ENCODE peak calls at places on chromosomes 2 and 18, in nine cellular contexts. L is Peyer's patch; I is cardiac muscle cell; A is lower leg skin; Z is GM06990; D is right lobe of liver; S is fibroblast of villous mesenchyme; Y is CD8-positive, alpha-beta T cell; O is epithelial cell of proximal tubule. E is an unnamed sample.

GRCh38 chr2:113391073-113391472 is 46.4 kb upstream of the ZNG1B start:
- DNase-seq in Y (no peak), S (no peak), A (peak; percentile 65), Z (no peak), D (no peak), I (no peak), L (no peak), O (no peak), E (no peak)

GRCh38 chr18:24995056-24995455 is 356.9 kb downstream of the ZNF521 start:
- DNase-seq in I (no peak), O (no peak), L (no peak), D (no peak), A (no peak), Z (no peak), S (no peak), Y (no peak), E (peak; percentile 58)

GRCh38 chr2:121476714-121477113 is 54.0 kb upstream of the RNU4ATAC start:
- DNase-seq in O (no peak), D (no peak), A (no peak), I (peak; percentile 37), S (no peak), Y (no peak), L (no peak), Z (no peak), E (no peak)

GRCh38 chr2:31176742-31177141 is 38.5 kb upstream of the GALNT14 start:
- DNase-seq in A (no peak), Z (no peak), O (no peak), S (no peak), Y (no peak), I (no peak), L (no peak), D (no peak), E (no peak)

GRCh38 chr2:239052720-239053665 is 205.1 kb downstream of the TWIST2 start:
- DNase-seq in A (no peak), I (no peak), O (no peak), Z (no peak), L (no peak), Y (no peak), D (no peak), S (no peak), E (no peak)

GRCh38 chr2:148525130-148525529 is 119.4 kb upstream of the EPC2 start:
- DNase-seq in Y (no peak), S (no peak), I (no peak), L (no peak), A (no peak), Z (no peak), D (no peak), O (no peak), E (no peak)

GRCh38 chr2:70890469-70891065 is 45.1 kb upstream of the ATP6V1B1 start:
- DNase-seq in L (no peak), D (no peak), Z (no peak), O (no peak), A (no peak), I (no peak), Y (no peak), S (no peak), E (peak; percentile 11)

GRCh38 chr2:54457326-54458023 is 1.3 kb downstream of the SPTBN1 start:
- DNase-seq in D (no peak), O (no peak), L (no peak), S (no peak), A (no peak), I (peak; percentile 66), Y (no peak), Z (peak; percentile 43), E (no peak)

GRCh38 chr2:109549016-109549595 is 64.7 kb downstream of the SEPTIN10 start:
- DNase-seq in I (no peak), Z (no peak), D (no peak), L (no peak), O (peak; percentile 50), A (no peak), S (no peak), Y (no peak), E (no peak)

GRCh38 chr2:84946204-84947009 is 24.6 kb upstream of the KCMF1 start:
- DNase-seq in Y (peak; percentile 37), L (peak; percentile 90), S (no peak), O (peak; percentile 87), A (no peak), Z (peak; percentile 73), I (no peak), D (no peak), E (peak; percentile 76)

GRCh38 chr18:59005266-59005665 is 134.4 kb upstream of the SEC11C start:
- DNase-seq in I (peak; percentile 42), Y (no peak), D (no peak), Z (no peak), A (no peak), S (peak; percentile 79), L (no peak), O (no peak), E (peak; percentile 88)

GRCh38 chr2:237310515-237311114 is 103.3 kb downstream of the COL6A3 start:
- DNase-seq in Y (no peak), I (no peak), S (no peak), Z (no peak), D (no peak), L (no peak), O (no peak), A (no peak), E (no peak)

GRCh38 chr2:170202437-170202836 is 24.5 kb downstream of the MYO3B start:
- DNase-seq in S (no peak), Y (no peak), A (no peak), O (no peak), L (no peak), I (no peak), Z (no peak), D (no peak), E (peak; percentile 9)

GRCh38 chr18:22020127-22020866 is 149.1 kb upstream of the GATA6 start:
- DNase-seq in L (peak; percentile 51), Y (no peak), S (no peak), O (no peak), Z (no peak), I (peak; percentile 83), D (peak; percentile 65), A (peak; percentile 36), E (no peak)

GRCh38 chr2:34570266-34570872 is 971.3 kb upstream of the FAM98A start:
- DNase-seq in O (no peak), L (no peak), I (peak; percentile 57), D (no peak), Y (no peak), S (no peak), Z (no peak), A (no peak), E (no peak)

GRCh38 chr2:57453929-57454328 is 592.7 kb upstream of the VRK2 start:
- DNase-seq in Y (no peak), Z (no peak), A (no peak), O (no peak), I (no peak), L (no peak), D (no peak), S (no peak), E (no peak)
- TF ChIP-seq CTCF in Y (no peak), Z (peak; percentile 18), A (no peak), O (peak; percentile 43), I (no peak), L (no peak), D (no peak), S (no peak), E (no peak)

GRCh38 chr2:221100467-221101089 is 471.5 kb downstream of the EPHA4 start:
- DNase-seq in O (peak; percentile 15), I (peak; percentile 38), L (no peak), A (no peak), Z (no peak), Y (no peak), D (no peak), S (no peak), E (no peak)

GRCh38 chr2:221102896-221103688 is 469.0 kb downstream of the EPHA4 start:
- DNase-seq in O (no peak), I (no peak), L (no peak), Y (no peak), Z (no peak), A (no peak), D (no peak), S (no peak), E (no peak)

GRCh38 chr2:221106241-221106640 is 465.9 kb downstream of the EPHA4 start:
- DNase-seq in I (no peak), A (no peak), Z (no peak), O (no peak), L (no peak), D (no peak), Y (no peak), S (no peak), E (no peak)

GRCh38 chr2:221104391-221104811 is 467.7 kb downstream of the EPHA4 start:
- DNase-seq in S (no peak), Y (no peak), A (peak; percentile 94), I (peak; percentile 82), L (peak; percentile 48), D (peak; percentile 49), Z (peak; percentile 9), O (no peak), E (peak; percentile 49)

GRCh38 chr2:221103930-221104329 is 468.2 kb downstream of the EPHA4 start:
- DNase-seq in D (no peak), S (no peak), Y (no peak), I (no peak), A (peak; percentile 87), O (no peak), L (no peak), Z (no peak), E (peak; percentile 6)
- H3K4me3 ChIP-seq in D (no peak overlapping the region), S (no peak overlapping the region), Y (no peak overlapping the region), I (no peak overlapping the region), A (no peak overlapping the region), O (no peak overlapping the region), L (no peak overlapping the region), Z (no peak overlapping the region), E (no peak overlapping the region)

GRCh38 chr2:38446418-38446817 is 69.3 kb upstream of the ATL2 start:
- DNase-seq in Z (no peak), D (no peak), I (no peak), O (no peak), A (no peak), L (no peak), Y (no peak), S (peak; percentile 4), E (no peak)
- TF ChIP-seq CTCF in Z (no peak), D (peak; percentile 29), I (peak; percentile 15), O (peak; percentile 48), A (no peak), L (no peak), Y (no peak), S (peak; percentile 13), E (peak; percentile 45)

GRCh38 chr2:98936917-98937351 is 909 bp upstream of the CRACDL start:
- DNase-seq in O (no peak), Y (no peak), I (no peak), Z (no peak), S (no peak), D (no peak), L (no peak), A (no peak), E (no peak)

GRCh38 chr2:98935111-98935770 is 784 bp downstream of the CRACDL start:
- DNase-seq in D (no peak), Z (no peak), Y (no peak), O (no peak), S (no peak), A (no peak), L (no peak), I (no peak), E (no peak)

GRCh38 chr2:98937906-98938305 is 1.9 kb upstream of the CRACDL start:
- DNase-seq in A (no peak), Z (no peak), S (no peak), O (no peak), L (no peak), I (no peak), Y (no peak), D (no peak), E (no peak)

GRCh38 chr2:98935777-98936132 is 270 bp downstream of the CRACDL start:
- DNase-seq in D (no peak), A (no peak), S (no peak), Z (no peak), L (no peak), I (no peak), Y (no peak), O (no peak), E (no peak)

GRCh38 chr2:98936133-98936916 is at the start of gene CRACDL:
- DNase-seq in D (no peak), Y (no peak), S (no peak), L (no peak), A (no peak), O (no peak), Z (peak; percentile 17), I (peak; percentile 73), E (no peak)
- H3K4me3 ChIP-seq in D (no peak within 1 kb of the TSS), Y (peak within 1 kb of the TSS; percentile 30), S (no peak within 1 kb of the TSS), L (peak within 1 kb of the TSS; percentile 10), A (peak within 1 kb of the TSS; percentile 14), O (peak within 1 kb of the TSS; percentile 59), Z (peak within 1 kb of the TSS; percentile 29), I (peak within 1 kb of the TSS; percentile 39), E (no peak within 1 kb of the TSS)

E was measured in AG10803.